ENCODE peak calls at places on chromosomes 11 and 22, in six cellular contexts. One of them, this sample, is unnamed.

GRCh38 chr22:16954060-16954403 is 54.0 kb downstream of the GAB4 start:
- DNase-seq in GM06990: no peak
- DNase-seq in thoracic aorta: no peak
- DNase-seq in osteocyte: peak
- DNase-seq in fibroblast of lung: no peak
- DNase-seq in AG09309: no peak
- DNase-seq in this sample: no peak

GRCh38 chr11:118295834-118296454 is 8.6 kb upstream of the CD3E start:
- DNase-seq in GM06990: no peak
- DNase-seq in thoracic aorta: no peak
- DNase-seq in osteocyte: no peak
- DNase-seq in fibroblast of lung: peak
- DNase-seq in AG09309: no peak
- DNase-seq in this sample: no peak

GRCh38 chr11:22416462-22416861 is 78.3 kb downstream of the SLC17A6 start:
- DNase-seq in GM06990: no peak
- DNase-seq in thoracic aorta: no peak
- DNase-seq in osteocyte: no peak
- DNase-seq in fibroblast of lung: peak
- DNase-seq in AG09309: no peak
- DNase-seq in this sample: no peak

GRCh38 chr11:34030386-34030785 is 21.1 kb upstream of the CAPRIN1 start:
- DNase-seq in GM06990: no peak
- DNase-seq in thoracic aorta: no peak
- DNase-seq in osteocyte: peak
- DNase-seq in fibroblast of lung: no peak
- DNase-seq in AG09309: no peak
- DNase-seq in this sample: no peak

GRCh38 chr11:96145163-96145585 is 197.8 kb downstream of the MAML2 start:
- DNase-seq in GM06990: no peak
- DNase-seq in thoracic aorta: no peak
- DNase-seq in osteocyte: no peak
- DNase-seq in fibroblast of lung: no peak
- DNase-seq in AG09309: peak
- DNase-seq in this sample: no peak

GRCh38 chr11:88175707-88176066 is 444 bp upstream of the RAB38 start:
- DNase-seq in GM06990: no peak
- DNase-seq in thoracic aorta: no peak
- DNase-seq in osteocyte: no peak
- DNase-seq in fibroblast of lung: peak
- DNase-seq in AG09309: no peak
- DNase-seq in this sample: no peak

GRCh38 chr22:50085211-50085999 is at the start of gene MLC1:
- DNase-seq in GM06990: no peak
- DNase-seq in thoracic aorta: no peak
- DNase-seq in osteocyte: no peak
- DNase-seq in fibroblast of lung: peak
- DNase-seq in AG09309: no peak
- DNase-seq in this sample: no peak

GRCh38 chr11:94849836-94850235 is 81.7 kb downstream of the AMOTL1 start:
- DNase-seq in GM06990: no peak
- DNase-seq in thoracic aorta: no peak
- DNase-seq in osteocyte: no peak
- DNase-seq in fibroblast of lung: no peak
- DNase-seq in AG09309: no peak
- DNase-seq in this sample: no peak

GRCh38 chr11:104907521-104908185 is 9.4 kb upstream of the CASP12 start:
- DNase-seq in GM06990: no peak
- DNase-seq in thoracic aorta: no peak
- DNase-seq in osteocyte: no peak
- DNase-seq in fibroblast of lung: peak
- DNase-seq in AG09309: no peak
- DNase-seq in this sample: no peak

GRCh38 chr11:84430661-84431060 is 1144.5 kb upstream of the CCDC90B start:
- DNase-seq in GM06990: no peak
- DNase-seq in thoracic aorta: no peak
- DNase-seq in osteocyte: no peak
- DNase-seq in fibroblast of lung: no peak
- DNase-seq in AG09309: no peak
- DNase-seq in this sample: no peak

GRCh38 chr22:29435236-29435635 is 3.1 kb upstream of the RFPL1 start:
- DNase-seq in GM06990: no peak
- DNase-seq in thoracic aorta: no peak
- DNase-seq in osteocyte: no peak
- DNase-seq in fibroblast of lung: no peak
- DNase-seq in AG09309: no peak
- DNase-seq in this sample: no peak

GRCh38 chr22:49372530-49373288 is 455.0 kb downstream of the BRD1 start:
- DNase-seq in GM06990: no peak
- DNase-seq in thoracic aorta: no peak
- DNase-seq in osteocyte: peak
- DNase-seq in fibroblast of lung: no peak
- DNase-seq in AG09309: no peak
- DNase-seq in this sample: no peak

GRCh38 chr11:6156628-6157367 is 13.3 kb downstream of the OR52B2 start:
- DNase-seq in GM06990: no peak
- DNase-seq in thoracic aorta: no peak
- DNase-seq in osteocyte: no peak
- DNase-seq in fibroblast of lung: no peak
- DNase-seq in AG09309: no peak
- DNase-seq in this sample: no peak

GRCh38 chr11:30328676-30329075 is 5.8 kb downstream of the ARL14EP start:
- DNase-seq in GM06990: no peak
- DNase-seq in thoracic aorta: no peak
- DNase-seq in osteocyte: no peak
- DNase-seq in fibroblast of lung: no peak
- DNase-seq in AG09309: no peak
- DNase-seq in this sample: no peak

GRCh38 chr11:132008872-132009271 is 638.5 kb downstream of the NTM start:
- DNase-seq in GM06990: no peak
- DNase-seq in thoracic aorta: no peak
- DNase-seq in osteocyte: no peak
- DNase-seq in fibroblast of lung: no peak
- DNase-seq in AG09309: no peak
- DNase-seq in this sample: no peak

GRCh38 chr11:3145206-3145520 is 19.9 kb downstream of the OSBPL5 start:
- DNase-seq in GM06990: no peak
- DNase-seq in thoracic aorta: no peak
- DNase-seq in osteocyte: no peak
- DNase-seq in fibroblast of lung: no peak
- DNase-seq in AG09309: no peak
- DNase-seq in this sample: no peak

GRCh38 chr11:32431657-32432056 is 3.7 kb downstream of the WT1 start:
- DNase-seq in GM06990: no peak
- DNase-seq in thoracic aorta: no peak
- DNase-seq in osteocyte: no peak
- DNase-seq in fibroblast of lung: no peak
- DNase-seq in AG09309: no peak
- DNase-seq in this sample: no peak

GRCh38 chr11:109971184-109971523 is 122.0 kb upstream of the ZC3H12C start:
- DNase-seq in GM06990: no peak
- DNase-seq in thoracic aorta: no peak
- DNase-seq in osteocyte: no peak
- DNase-seq in fibroblast of lung: peak
- DNase-seq in AG09309: peak
- DNase-seq in this sample: no peak

GRCh38 chr11:108647701-108648527 is 17.0 kb upstream of the DDX10 start:
- DNase-seq in GM06990: peak
- DNase-seq in thoracic aorta: no peak
- DNase-seq in osteocyte: no peak
- DNase-seq in fibroblast of lung: peak
- DNase-seq in AG09309: no peak
- DNase-seq in this sample: peak

GRCh38 chr22:39651783-39652058 is 81.2 kb downstream of the CACNA1I start:
- DNase-seq in GM06990: no peak
- DNase-seq in thoracic aorta: no peak
- DNase-seq in osteocyte: no peak
- DNase-seq in fibroblast of lung: peak
- DNase-seq in AG09309: no peak
- DNase-seq in this sample: no peak

GRCh38 chr11:18012314-18012905 is 437 bp downstream of the SERGEF start:
- DNase-seq in GM06990: peak
- DNase-seq in thoracic aorta: peak
- DNase-seq in osteocyte: no peak
- DNase-seq in fibroblast of lung: peak
- DNase-seq in AG09309: no peak
- DNase-seq in this sample: peak

GRCh38 chr11:44727373-44728084 is 767 bp downstream of the TSPAN18 start:
- DNase-seq in GM06990: peak
- DNase-seq in thoracic aorta: peak
- DNase-seq in osteocyte: peak
- DNase-seq in fibroblast of lung: peak
- DNase-seq in AG09309: no peak
- DNase-seq in this sample: peak

GRCh38 chr11:112128483-112129121 is 35.3 kb downstream of the IL18 start:
- DNase-seq in GM06990: no peak
- DNase-seq in thoracic aorta: no peak
- DNase-seq in osteocyte: no peak
- DNase-seq in fibroblast of lung: peak
- DNase-seq in AG09309: peak
- DNase-seq in this sample: no peak

GRCh38 chr11:102493524-102493923 is 37.0 kb downstream of the MMP7 start:
- DNase-seq in GM06990: no peak
- DNase-seq in thoracic aorta: no peak
- DNase-seq in osteocyte: no peak
- DNase-seq in fibroblast of lung: no peak
- DNase-seq in AG09309: no peak
- DNase-seq in this sample: no peak

GRCh38 chr11:66473608-66474525 is 6.4 kb upstream of the DPP3 start:
- DNase-seq in GM06990: no peak
- DNase-seq in thoracic aorta: no peak
- DNase-seq in osteocyte: no peak
- DNase-seq in fibroblast of lung: no peak
- DNase-seq in AG09309: no peak
- DNase-seq in this sample: no peak

GRCh38 chr22:40215266-40215665 is 37.5 kb downstream of the TNRC6B start:
- DNase-seq in GM06990: no peak
- DNase-seq in thoracic aorta: no peak
- DNase-seq in osteocyte: peak
- DNase-seq in fibroblast of lung: no peak
- DNase-seq in AG09309: no peak
- DNase-seq in this sample: no peak

GRCh38 chr22:26616650-26617049 is 1.2 kb downstream of the CRYBB1 start:
- DNase-seq in GM06990: no peak
- DNase-seq in thoracic aorta: no peak
- DNase-seq in osteocyte: no peak
- DNase-seq in fibroblast of lung: no peak
- DNase-seq in AG09309: no peak
- DNase-seq in this sample: no peak

GRCh38 chr22:50434849-50435700 is 39.8 kb downstream of the SBF1 start:
- DNase-seq in GM06990: peak
- DNase-seq in thoracic aorta: no peak
- DNase-seq in osteocyte: no peak
- DNase-seq in fibroblast of lung: no peak
- DNase-seq in AG09309: no peak
- DNase-seq in this sample: no peak

GRCh38 chr11:103624708-103625623 is 411.5 kb upstream of the DDI1 start:
- DNase-seq in GM06990: no peak
- DNase-seq in thoracic aorta: no peak
- DNase-seq in osteocyte: no peak
- DNase-seq in fibroblast of lung: peak
- DNase-seq in AG09309: peak
- DNase-seq in this sample: no peak

DNA sequence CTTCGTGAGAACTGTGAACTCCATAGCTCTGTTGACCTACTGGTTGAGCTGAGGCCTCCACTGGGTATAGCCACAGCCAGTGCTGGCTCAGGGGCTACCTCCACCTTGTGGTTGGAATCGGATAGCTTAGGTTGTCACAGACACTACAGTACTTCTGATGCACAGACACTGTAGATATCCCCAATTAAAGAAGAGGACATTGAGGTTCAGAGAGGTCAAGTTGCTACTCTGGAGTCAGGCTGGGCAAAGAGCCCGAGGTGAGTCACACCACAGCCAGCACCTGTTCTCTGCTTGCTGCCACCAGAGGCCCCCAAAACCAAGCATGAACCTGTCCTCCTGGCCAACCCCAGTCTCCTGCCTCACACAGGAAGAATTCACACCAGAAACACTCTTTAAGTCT is 5.4 kb downstream of the UFD1 start:
- DNase-seq in GM06990: no peak
- DNase-seq in thoracic aorta: no peak
- DNase-seq in osteocyte: no peak
- DNase-seq in fibroblast of lung: no peak
- DNase-seq in AG09309: no peak
- DNase-seq in this sample: no peak
- TF ChIP-seq CTCF in GM06990: peak
- TF ChIP-seq CTCF in thoracic aorta: no peak
- TF ChIP-seq CTCF in osteocyte: no peak
- TF ChIP-seq CTCF in fibroblast of lung: no peak
- TF ChIP-seq CTCF in AG09309: peak
- TF ChIP-seq CTCF in this sample: no peak

DNA sequence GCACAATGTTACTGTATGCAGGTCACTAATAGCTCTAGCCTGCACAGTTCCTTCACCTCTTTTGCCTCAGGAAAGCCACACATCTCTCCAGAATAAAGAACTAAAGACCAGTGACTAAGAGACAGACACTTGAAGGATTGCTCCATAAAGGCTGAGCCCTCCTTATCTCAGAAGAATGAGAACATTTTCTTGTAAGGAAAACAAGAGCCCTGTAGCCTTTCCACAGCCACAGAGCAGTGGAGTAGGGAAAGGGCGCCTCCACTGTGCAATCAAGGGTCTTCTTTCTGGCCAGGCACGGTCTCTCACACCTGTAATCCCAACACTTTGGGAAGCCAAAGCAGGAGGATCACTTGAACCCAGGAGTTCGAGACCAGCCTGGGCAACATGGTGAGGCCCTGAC is 202.6 kb upstream of the TMEM45B start:
- DNase-seq in GM06990: no peak
- DNase-seq in thoracic aorta: no peak
- DNase-seq in osteocyte: no peak
- DNase-seq in fibroblast of lung: no peak
- DNase-seq in AG09309: no peak
- DNase-seq in this sample: no peak
- TF ChIP-seq CTCF in GM06990: no peak
- TF ChIP-seq CTCF in thoracic aorta: no peak
- TF ChIP-seq CTCF in osteocyte: no peak
- TF ChIP-seq CTCF in fibroblast of lung: no peak
- TF ChIP-seq CTCF in AG09309: no peak
- TF ChIP-seq CTCF in this sample: no peak

GRCh38 chr11:120235024-120235628 is 4.8 kb upstream of the POU2F3 start:
- DNase-seq in GM06990: peak
- DNase-seq in thoracic aorta: no peak
- DNase-seq in osteocyte: no peak
- DNase-seq in fibroblast of lung: peak
- DNase-seq in AG09309: no peak
- DNase-seq in this sample: peak
- TF ChIP-seq CTCF in GM06990: peak
- TF ChIP-seq CTCF in thoracic aorta: peak
- TF ChIP-seq CTCF in osteocyte: peak
- TF ChIP-seq CTCF in fibroblast of lung: peak
- TF ChIP-seq CTCF in AG09309: peak
- TF ChIP-seq CTCF in this sample: peak

DNA sequence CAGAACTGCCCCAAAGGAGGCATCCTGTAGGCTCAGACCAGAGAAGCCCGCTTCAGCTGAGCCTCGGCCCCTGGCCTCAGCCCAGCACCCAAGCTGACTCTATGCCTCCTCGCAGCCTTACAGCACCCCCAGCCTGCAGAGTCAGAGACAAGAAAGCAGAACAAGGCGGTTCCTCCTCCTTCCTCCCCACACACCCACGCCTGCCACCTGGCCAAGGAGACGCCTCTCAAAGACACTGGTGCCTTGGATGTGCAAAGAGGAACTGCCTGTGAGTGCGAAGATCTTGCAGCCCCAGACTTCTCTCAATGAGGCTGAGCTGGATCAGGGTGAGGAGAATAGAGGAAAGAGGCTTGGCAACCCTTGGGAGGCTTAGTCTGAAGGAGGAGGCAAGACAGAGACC is 60.2 kb downstream of the PDE2A start:
- DNase-seq in GM06990: peak
- DNase-seq in thoracic aorta: no peak
- DNase-seq in osteocyte: no peak
- DNase-seq in fibroblast of lung: no peak
- DNase-seq in AG09309: no peak
- DNase-seq in this sample: peak
- TF ChIP-seq CTCF in GM06990: no peak
- TF ChIP-seq CTCF in thoracic aorta: no peak
- TF ChIP-seq CTCF in osteocyte: no peak
- TF ChIP-seq CTCF in fibroblast of lung: no peak
- TF ChIP-seq CTCF in AG09309: no peak
- TF ChIP-seq CTCF in this sample: no peak

This sample was measured in GM10248.